ENCODE peak calls at places on chromosomes 1 and 21, in nine cellular contexts. W is NCI-H2029 treated with DMSO at 0.1 percent for 48 hours; X is dorsolateral prefrontal cortex; Y is retina; Z is activated CD8-positive, alpha-beta T cell treated with anti-CD3 and anti-CD28 coated beads for 36 hours; Q is fibroblast of pulmonary artery; G is GM20000; S is fibroblast of the conjunctiva; L is stimulated activated naive CD8-positive, alpha-beta T cell treated with anti-CD3 and anti-CD28 coated beads, Interleukin-15, Interleukin-2, amounts not matched to agents 100 U/mL and 50 U/mL, for 24 hours. O is an unnamed sample.

GRCh38 chr1:61287014-61287413 is 204.7 kb downstream of the NFIA start:
- DNase-seq in S (no peak), L (no peak), G (no peak), Y (no peak), Z (no peak), Q (peak), W (no peak), X (no peak), O (no peak)

GRCh38 chr1:44485229-44485932 is 80.3 kb downstream of the RNF220 start:
- DNase-seq in Y (no peak), Q (peak), W (no peak), L (no peak), S (peak), G (no peak), X (no peak), Z (peak), O (no peak)

GRCh38 chr1:224427346-224427745 is 7.3 kb downstream of the WDR26 start:
- DNase-seq in Q (peak), L (no peak), G (no peak), Z (no peak), Y (no peak), W (no peak), S (peak), X (no peak), O (no peak)

GRCh38 chr1:88774151-88774556 is 90.1 kb downstream of the PKN2 start:
- DNase-seq in S (no peak), W (no peak), L (peak), X (no peak), Z (peak), G (no peak), Q (no peak), Y (no peak), O (no peak)

GRCh38 chr1:87292684-87293493 is 35.8 kb upstream of the LMO4 start:
- DNase-seq in Y (peak), X (peak), Q (peak), S (peak), Z (peak), W (peak), G (peak), L (peak), O (peak)

GRCh38 chr1:117059334-117059677 is 820 bp upstream of the TTF2 start:
- DNase-seq in X (no peak), L (peak), W (no peak), G (peak), Q (no peak), Y (no peak), Z (peak), S (no peak), O (peak)

GRCh38 chr1:154955718-154956513 is at the start of gene PBXIP1:
- DNase-seq in Q (peak), X (peak), Z (peak), L (peak), G (peak), Y (peak), S (peak), W (peak), O (peak)

GRCh38 chr1:81113688-81114087 is 687.0 kb upstream of the ADGRL2 start:
- DNase-seq in L (no peak), X (no peak), Z (no peak), Q (peak), W (no peak), Y (no peak), G (no peak), S (no peak), O (no peak)

GRCh38 chr1:178946855-178947687 is 76.2 kb upstream of the ANGPTL1 start:
- DNase-seq in X (no peak), Y (no peak), S (no peak), Q (no peak), W (no peak), Z (no peak), G (no peak), L (no peak), O (no peak)

GRCh38 chr1:56212143-56212542 is 367.2 kb downstream of the PLPP3 start:
- DNase-seq in Y (no peak), L (no peak), G (no peak), Q (no peak), W (no peak), S (no peak), X (no peak), Z (no peak), O (no peak)

GRCh38 chr1:170491291-170491690 is 40.7 kb upstream of the GORAB start:
- DNase-seq in G (no peak), W (no peak), Y (no peak), S (no peak), L (no peak), X (no peak), Q (no peak), Z (no peak), O (no peak)

GRCh38 chr1:119276558-119276957 is 92.0 kb upstream of the HAO2 start:
- DNase-seq in L (no peak), Z (peak), G (no peak), X (no peak), Y (no peak), Q (no peak), S (no peak), W (no peak), O (no peak)

GRCh38 chr1:192724670-192725069 is 84.2 kb upstream of the RGS2 start:
- DNase-seq in G (no peak), W (no peak), L (no peak), X (no peak), Q (no peak), Z (no peak), S (no peak), Y (no peak), O (no peak)

GRCh38 chr1:201095581-201096531 is 16.4 kb downstream of the CACNA1S start:
- DNase-seq in Z (no peak), W (no peak), S (no peak), X (no peak), L (no peak), Y (no peak), Q (no peak), G (no peak), O (no peak)

GRCh38 chr1:199463521-199464127 is 563.9 kb upstream of the NR5A2 start:
- DNase-seq in Y (no peak), Q (peak), W (no peak), S (peak), Z (peak), L (peak), X (no peak), G (peak), O (peak)

GRCh38 chr1:204837440-204838084 is 33.1 kb upstream of the NFASC start:
- DNase-seq in G (peak), W (no peak), Z (peak), X (no peak), Q (peak), S (peak), Y (peak), L (peak), O (peak)

GRCh38 chr21:32329331-32329730 is 30.7 kb downstream of the MRAP start:
- DNase-seq in S (no peak), G (no peak), Z (no peak), W (no peak), Q (peak), Y (no peak), L (no peak), X (no peak), O (no peak)

GRCh38 chr1:244836135-244836521 is 670 bp downstream of the COX20 start:
- DNase-seq in W (peak), Y (peak), Z (no peak), G (peak), L (no peak), X (no peak), Q (peak), S (no peak), O (peak)

GRCh38 chr1:109264379-109264755 is 15.0 kb downstream of the CELSR2 start:
- DNase-seq in X (no peak), S (no peak), Y (no peak), Z (no peak), Q (no peak), L (no peak), W (no peak), G (no peak), O (no peak)

GRCh38 chr1:47351305-47351704 is 17.7 kb downstream of the CMPK1 start:
- DNase-seq in L (no peak), G (no peak), W (no peak), X (no peak), Y (no peak), Q (peak), S (no peak), Z (peak), O (no peak)

GRCh38 chr1:45929257-45929687 is 125.9 kb downstream of the MAST2 start:
- DNase-seq in Q (peak), L (no peak), X (no peak), Z (no peak), G (no peak), S (peak), W (no peak), Y (peak), O (no peak)

O was measured in DND-41.